ENCODE peak calls at places on chromosomes 3 and 15, in eight cellular contexts. B is endothelial cell of umbilical vein; O is upper lobe of left lung; M is CD8-positive, alpha-beta T cell; T is cardiac muscle cell; C is astrocyte of the spinal cord; L is neural crest cell; A is MCF 10A. P is an unnamed sample.

GRCh38 chr3:52313774-52314188 is 2.3 kb upstream of the DNAH1 start:
- DNase-seq in O (no peak), A (peak), B (peak), T (no peak), L (no peak), M (no peak), C (peak), P (peak)

GRCh38 chr3:117350386-117350785 is 640.8 kb downstream of the TUSC7 start:
- DNase-seq in T (no peak), B (peak), L (no peak), O (no peak), C (no peak), M (no peak), A (no peak), P (no peak)

GRCh38 chr3:72036899-72037298 is 252.0 kb upstream of the PROK2 start:
- DNase-seq in B (no peak), C (no peak), T (no peak), O (no peak), M (no peak), L (no peak), A (no peak), P (no peak)

GRCh38 chr3:196287066-196287404 is 491 bp downstream of the PCYT1A start:
- DNase-seq in B (no peak), A (peak), T (no peak), M (no peak), O (no peak), C (peak), L (no peak), P (no peak)

GRCh38 chr3:71119171-71119570 is 464.4 kb downstream of the FOXP1 start:
- DNase-seq in T (no peak), O (no peak), M (no peak), L (no peak), A (no peak), B (peak), C (peak), P (no peak)

GRCh38 chr3:64530434-64531049 is 157.3 kb downstream of the ADAMTS9 start:
- DNase-seq in B (peak), T (peak), M (no peak), C (peak), O (no peak), A (peak), L (peak), P (no peak)

GRCh38 chr3:81425198-81425868 is 336.1 kb downstream of the GBE1 start:
- DNase-seq in A (no peak), C (peak), M (no peak), B (peak), T (no peak), L (no peak), O (no peak), P (no peak)

GRCh38 chr15:83209333-83209732 is 1.7 kb upstream of the HDGFL3 start:
- DNase-seq in L (no peak), O (no peak), M (no peak), B (no peak), T (no peak), A (no peak), C (no peak), P (no peak)

GRCh38 chr3:71025010-71025409 is 558.5 kb downstream of the FOXP1 start:
- DNase-seq in O (no peak), B (no peak), L (no peak), C (no peak), A (no peak), M (no peak), T (no peak), P (no peak)

GRCh38 chr3:48088056-48088748 is 72.0 kb upstream of the MAP4 start:
- DNase-seq in M (no peak), O (no peak), A (peak), B (no peak), T (peak), C (peak), L (peak), P (peak)

GRCh38 chr3:11954312-11954934 is 49.8 kb upstream of the SYN2 start:
- DNase-seq in A (peak), T (no peak), M (no peak), O (peak), C (no peak), B (no peak), L (no peak), P (no peak)

GRCh38 chr3:88369337-88369736 is 219.6 kb downstream of the C3orf38 start:
- DNase-seq in A (peak), B (no peak), T (no peak), M (no peak), L (no peak), O (no peak), C (no peak), P (no peak)

GRCh38 chr3:24145981-24146822 is 201.1 kb downstream of the NR1D2 start:
- DNase-seq in L (no peak), M (no peak), T (no peak), O (no peak), B (no peak), C (peak), A (peak), P (no peak)

GRCh38 chr3:177729939-177730700 is 532.8 kb upstream of the TBL1XR1 start:
- DNase-seq in C (peak), T (no peak), O (peak), M (no peak), A (no peak), L (no peak), B (no peak), P (no peak)

GRCh38 chr15:89827821-89828220 is 13.2 kb upstream of the ANPEP start:
- DNase-seq in L (no peak), A (no peak), C (no peak), B (no peak), T (no peak), O (no peak), M (no peak), P (no peak)

GRCh38 chr15:64586974-64587373 is 126.6 kb downstream of the ZNF609 start:
- DNase-seq in M (no peak), C (no peak), B (no peak), A (no peak), O (no peak), L (no peak), T (no peak), P (no peak)

GRCh38 chr15:55526559-55527036 is 18.6 kb upstream of the DNAAF4 start:
- DNase-seq in A (peak), L (no peak), C (peak), B (peak), M (no peak), T (peak), O (no peak), P (no peak)

GRCh38 chr3:14137004-14137403 is 12.2 kb downstream of the TMEM43 start:
- DNase-seq in C (no peak), A (peak), L (no peak), B (no peak), M (no peak), T (peak), O (no peak), P (no peak)

GRCh38 chr3:157261000-157261399 is 101.1 kb upstream of the CCNL1 start:
- DNase-seq in B (no peak), M (no peak), T (no peak), L (no peak), A (no peak), C (peak), O (no peak), P (no peak)

GRCh38 chr3:64340636-64341240 is 115.5 kb upstream of the PRICKLE2 start:
- DNase-seq in L (no peak), T (no peak), C (peak), O (no peak), B (no peak), M (no peak), A (no peak), P (no peak)

GRCh38 chr3:118760611-118761606 is 273.7 kb downstream of the IGSF11 start:
- DNase-seq in O (no peak), C (no peak), B (no peak), M (no peak), T (no peak), A (peak), L (no peak), P (no peak)

GRCh38 chr3:119191800-119192199 is 18.4 kb downstream of the UPK1B start:
- DNase-seq in C (no peak), A (no peak), B (no peak), L (no peak), O (no peak), T (no peak), M (no peak), P (no peak)

DNA sequence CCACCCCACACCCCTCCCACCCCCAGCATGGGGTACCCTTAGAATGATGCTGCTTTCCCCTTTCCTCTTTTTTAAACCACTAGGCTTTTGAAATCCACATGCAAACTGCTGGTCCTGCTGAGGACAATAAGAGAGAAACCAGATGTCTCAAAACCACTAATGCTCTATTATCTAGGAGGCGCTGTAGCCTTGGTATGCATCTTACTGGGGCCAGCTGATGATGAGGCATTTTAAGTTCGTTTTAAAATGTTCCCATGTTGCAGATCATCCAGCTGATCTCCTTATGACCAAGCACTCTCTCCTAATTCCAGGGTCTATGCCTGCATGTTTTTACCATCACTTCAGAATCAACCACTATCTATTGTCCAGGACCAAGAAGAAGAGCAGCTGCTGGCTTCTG is 1.3 kb downstream of the NME9 start:
- DNase-seq in A (no peak), M (no peak), O (no peak), T (peak), C (no peak), B (no peak), L (no peak), P (no peak)
- TF ChIP-seq CTCF in A (no peak), M (no peak), O (no peak), T (peak), C (no peak), B (no peak), L (no peak), P (no peak)

DNA sequence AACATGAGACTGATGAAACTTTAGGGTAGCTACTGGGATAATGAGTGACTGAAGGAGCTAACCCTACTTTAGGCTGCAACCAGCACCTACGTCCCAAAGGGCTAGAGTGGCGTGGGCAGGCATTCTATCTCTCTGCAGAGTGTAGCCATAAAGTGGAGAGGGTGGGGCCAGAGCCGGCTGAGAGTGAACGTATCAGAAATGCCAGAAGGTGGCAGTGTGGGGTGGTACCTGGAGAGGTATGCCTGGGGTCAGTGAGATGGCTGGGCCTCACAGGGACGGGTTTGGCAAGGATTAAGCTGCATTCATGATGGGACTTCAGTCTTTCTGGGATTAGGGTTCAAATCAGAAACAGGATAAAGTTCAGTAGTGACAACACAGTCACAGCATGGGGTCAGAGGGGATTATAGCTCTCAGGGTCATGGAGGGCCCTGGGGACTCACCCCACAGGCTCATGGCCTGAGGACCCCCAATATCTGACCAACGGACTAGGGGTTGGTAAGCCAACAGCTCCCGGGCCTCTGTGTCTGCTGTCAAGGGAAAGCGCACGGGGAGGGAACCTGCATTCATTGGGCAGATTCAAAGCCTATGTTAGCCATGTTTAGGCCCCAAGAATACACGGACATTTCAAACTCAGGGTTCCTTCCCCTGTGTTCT is 86.5 kb upstream of the FOXB1 start:
- DNase-seq in C (peak), T (peak), L (peak), A (peak), B (peak), O (no peak), M (peak), P (no peak)
- TF ChIP-seq CTCF in C (peak), T (peak), L (peak), A (peak), B (peak), O (peak), M (peak), P (peak)

GRCh38 chr3:2156244-2156847 is 57.7 kb downstream of the CNTN4 start:
- DNase-seq in C (no peak), O (peak), M (no peak), A (peak), T (peak), L (peak), B (no peak), P (no peak)
- TF ChIP-seq CTCF in C (peak), O (peak), M (peak), A (peak), T (peak), L (peak), B (peak), P (peak)

GRCh38 chr3:158916111-158916510 is 114.3 kb downstream of the MFSD1 start:
- DNase-seq in C (no peak), M (no peak), B (no peak), A (no peak), L (no peak), O (no peak), T (no peak), P (no peak)

GRCh38 chr3:158918451-158918850 is 116.6 kb downstream of the MFSD1 start:
- DNase-seq in M (no peak), O (no peak), B (no peak), L (no peak), C (no peak), T (no peak), A (no peak), P (no peak)

GRCh38 chr3:158912621-158913020 is 110.8 kb downstream of the MFSD1 start:
- DNase-seq in C (no peak), O (no peak), L (no peak), B (no peak), A (no peak), T (no peak), M (no peak), P (no peak)

GRCh38 chr3:158920375-158920774 is 118.5 kb downstream of the MFSD1 start:
- DNase-seq in M (no peak), A (peak), B (no peak), C (peak), O (no peak), L (no peak), T (no peak), P (no peak)

DNA sequence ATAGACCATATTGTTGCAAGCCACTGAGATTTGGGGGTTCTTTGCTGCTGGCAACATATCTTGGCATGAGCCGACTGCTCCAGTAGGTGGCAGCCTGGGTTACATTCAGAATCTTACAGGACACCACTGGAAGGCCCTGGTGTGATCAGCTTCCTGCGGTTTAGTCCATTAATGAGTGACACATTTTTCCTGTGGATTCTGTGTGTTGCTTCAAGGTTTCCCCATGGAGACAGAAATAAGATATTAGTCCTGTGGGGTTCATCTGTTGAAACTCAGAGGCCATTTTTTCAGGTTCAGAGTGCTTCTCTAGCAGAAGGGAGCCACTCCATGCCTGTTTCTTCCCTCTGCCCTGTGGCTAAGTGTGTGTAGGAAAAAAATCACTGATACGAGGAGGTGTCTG is 116.2 kb downstream of the MFSD1 start:
- DNase-seq in T (peak), C (peak), B (peak), A (peak), M (no peak), L (peak), O (no peak), P (no peak)
- TF ChIP-seq CTCF in T (peak), C (peak), B (peak), A (peak), M (no peak), L (peak), O (peak), P (peak)

GRCh38 chr3:123628996-123629746 is 44.3 kb upstream of the HACD2 start:
- DNase-seq in A (no peak), B (no peak), O (no peak), T (no peak), M (no peak), C (no peak), L (no peak), P (no peak)

GRCh38 chr3:123627673-123628670 is 43.1 kb upstream of the HACD2 start:
- DNase-seq in T (no peak), O (no peak), A (peak), C (no peak), B (no peak), M (no peak), L (no peak), P (no peak)

GRCh38 chr3:123632161-123632655 is 47.4 kb upstream of the HACD2 start:
- DNase-seq in L (no peak), C (peak), M (no peak), B (no peak), T (peak), O (no peak), A (no peak), P (no peak)

GRCh38 chr3:123626881-123627280 is 42.0 kb upstream of the HACD2 start:
- DNase-seq in C (no peak), L (no peak), T (no peak), M (no peak), O (no peak), B (no peak), A (no peak), P (no peak)

GRCh38 chr3:123629747-123630047 is 44.8 kb upstream of the HACD2 start:
- DNase-seq in A (no peak), M (no peak), T (no peak), B (no peak), C (no peak), L (no peak), O (no peak), P (no peak)
- TF ChIP-seq CTCF in A (no peak), M (no peak), T (no peak), B (no peak), C (no peak), L (peak), O (no peak), P (no peak)

DNA sequence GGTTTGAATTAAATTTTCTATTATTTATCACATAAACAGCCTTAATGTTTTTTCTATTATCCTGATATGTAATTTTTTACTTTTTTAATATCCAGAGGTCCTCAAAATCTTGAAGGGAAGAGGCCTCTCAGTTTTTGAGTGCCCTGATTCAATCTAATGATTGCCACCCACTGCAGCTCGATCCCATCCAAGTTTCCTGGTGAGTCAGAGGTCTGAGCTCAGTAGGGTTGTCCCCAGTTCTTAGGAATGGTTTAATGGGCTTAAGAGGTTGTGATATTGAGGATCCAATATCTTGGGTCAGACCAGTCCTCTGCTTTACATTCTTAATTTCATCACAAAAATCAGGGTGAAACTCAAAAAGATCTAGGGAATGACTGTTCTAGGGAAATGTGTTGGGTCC is 238.5 kb downstream of the NSUN3 start:
- DNase-seq in A (peak), L (no peak), T (no peak), M (no peak), C (no peak), B (no peak), O (no peak), P (no peak)
- TF ChIP-seq CTCF in A (no peak), L (no peak), T (no peak), M (no peak), C (no peak), B (no peak), O (no peak), P (no peak)

DNA sequence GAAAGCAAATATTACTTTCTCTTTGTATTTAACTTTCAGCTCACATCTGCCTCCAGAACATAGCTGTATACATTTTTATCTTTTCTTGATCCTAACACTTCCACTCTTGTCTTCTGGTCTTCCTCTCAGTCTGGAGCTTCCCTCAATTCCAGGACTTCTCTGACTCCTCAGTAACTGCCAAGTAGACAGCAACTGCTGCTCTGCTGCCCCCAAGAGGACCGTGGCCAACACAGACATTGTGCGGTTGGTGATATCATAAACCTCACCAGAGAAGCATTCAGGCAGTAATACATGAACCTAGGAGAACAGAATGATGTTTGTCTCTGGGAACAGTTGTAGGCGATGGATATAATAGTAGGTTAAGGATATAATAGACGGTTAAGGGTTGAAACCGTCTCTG is 45.2 kb upstream of the FGF12 start:
- DNase-seq in T (peak), A (peak), O (no peak), C (peak), L (peak), M (no peak), B (peak), P (no peak)
- TF ChIP-seq CTCF in T (peak), A (peak), O (no peak), C (peak), L (peak), M (no peak), B (peak), P (no peak)